ENCODE peak calls at places on chromosomes 13 and 19, in ten cellular contexts. L is endothelial cell, Q is upper lobe of right lung, P is fibroblast of the aortic adventitia, H is anterior cingulate cortex, C is NCI-H345, Z is body of pancreas, O is nucleus accumbens, J is NAMALWA, U is thoracic aorta. G is an unnamed sample.

GRCh38 chr13:105642511-105642958 is 892.9 kb downstream of the EFNB2 start:
- DNase-seq in L (no peak), Q (no peak), P (no peak), H (no peak), C (no peak), Z (no peak), O (no peak), J (no peak), U (no peak), G (no peak)

GRCh38 chr19:42313096-42313839 is at the start of gene TMEM145:
- DNase-seq in L (peak; percentile 53), Q (no peak), P (peak; percentile 45), H (peak; percentile 18), C (peak; percentile 49), Z (peak; percentile 57), O (peak; percentile 10), J (peak; percentile 72), U (no peak), G (peak; percentile 23)

GRCh38 chr13:45340422-45341033 is 455 bp downstream of the TPT1 start:
- DNase-seq in L (peak; percentile 90), Q (peak; percentile 97), P (peak; percentile 91), H (peak; percentile 69), C (peak; percentile 79), Z (peak; percentile 94), O (peak; percentile 84), J (peak; percentile 75), U (peak; percentile 66), G (peak; percentile 5)

GRCh38 chr19:14089662-14090508 is 666 bp downstream of the SAMD1 start:
- DNase-seq in L (peak; percentile 57), Q (peak; percentile 83), P (peak; percentile 57), H (no peak), C (peak; percentile 25), Z (peak; percentile 49), O (no peak), J (peak; percentile 74), U (no peak), G (no peak)

GRCh38 chr19:39342647-39343305 is 555 bp downstream of the SAMD4B start:
- DNase-seq in L (peak; percentile 18), Q (peak; percentile 72), P (no peak), H (no peak), C (no peak), Z (no peak), O (no peak), J (no peak), U (no peak), G (no peak)

GRCh38 chr13:51154029-51154555 is 43.0 kb upstream of the C13orf42 start:
- DNase-seq in L (no peak), Q (no peak), P (peak; percentile 75), H (no peak), C (no peak), Z (no peak), O (no peak), J (no peak), U (no peak), G (no peak)

GRCh38 chr19:13930402-13930801 is 7.8 kb downstream of the PODNL1 start:
- DNase-seq in L (no peak), Q (no peak), P (no peak), H (no peak), C (no peak), Z (no peak), O (no peak), J (no peak), U (no peak), G (no peak)

GRCh38 chr19:38683393-38684077 is 36.1 kb downstream of the ACTN4 start:
- DNase-seq in L (no peak), Q (peak; percentile 91), P (peak; percentile 88), H (no peak), C (peak; percentile 58), Z (peak; percentile 98), O (peak; percentile 20), J (no peak), U (no peak), G (peak; percentile 51)

GRCh38 chr13:19362946-19363510 is 181.4 kb upstream of the TUBA3C start:
- DNase-seq in L (no peak), Q (no peak), P (no peak), H (no peak), C (no peak), Z (no peak), O (no peak), J (no peak), U (no peak), G (no peak)

GRCh38 chr13:110415669-110416068 is 108.6 kb downstream of the COL4A2 start:
- DNase-seq in L (no peak), Q (no peak), P (no peak), H (no peak), C (peak; percentile 3), Z (no peak), O (peak; percentile 6), J (no peak), U (no peak), G (no peak)

GRCh38 chr13:89609318-89609717 is 1738.2 kb upstream of the MIR17HG start:
- DNase-seq in L (no peak), Q (no peak), P (no peak), H (no peak), C (no peak), Z (no peak), O (no peak), J (no peak), U (no peak), G (no peak)

GRCh38 chr19:18046066-18046718 is 38.2 kb downstream of the ARRDC2 start:
- DNase-seq in L (no peak), Q (no peak), P (peak; percentile 65), H (no peak), C (no peak), Z (peak; percentile 43), O (no peak), J (no peak), U (no peak), G (no peak)

GRCh38 chr13:40402931-40403412 is 263.5 kb downstream of the FOXO1 start:
- DNase-seq in L (no peak), Q (no peak), P (peak; percentile 79), H (no peak), C (no peak), Z (no peak), O (no peak), J (no peak), U (no peak), G (no peak)

GRCh38 chr19:1177322-1178114 is 3.5 kb upstream of the SBNO2 start:
- DNase-seq in L (no peak), Q (peak; percentile 84), P (peak; percentile 97), H (no peak), C (no peak), Z (no peak), O (no peak), J (no peak), U (no peak), G (no peak)

GRCh38 chr19:37635076-37636056 is 19.9 kb downstream of the ZFP30 start:
- DNase-seq in L (no peak), Q (no peak), P (no peak), H (no peak), C (no peak), Z (no peak), O (no peak), J (no peak), U (no peak), G (no peak)